ENCODE peak calls at places on chromosomes 2 and 18, in ten cellular contexts. Q is central memory CD8-positive, alpha-beta T cell; X is right cardiac atrium; Z is activated naive CD8-positive, alpha-beta T cell treated with anti-CD3 and anti-CD28 coated beads, Interleukin-2, amount 50 U/mL, for 24 hours; K is WTC11; Y is lower lobe of right lung; B is stimulated activated naive B cell treated with anti-CD40 and anti-IgM and Interleukin-4, amounts not matched to agents 10 μg/mL and 1 μg/mL and 100 μg/mL, for 72 hours; O is left lung; R is Panc1; A is left cardiac atrium. V is an unnamed sample.

GRCh38 chr2:28080911-28081310 is 190.4 kb downstream of the BABAM2 start:
- ATAC-seq in Q (no peak), X (no peak), Z (no peak), K (peak; percentile 57), Y (no peak), B (no peak), O (no peak), R (no peak), A (no peak), V (peak; percentile 28)

GRCh38 chr2:125581561-125581960 is 1074.4 kb upstream of the GYPC start:
- ATAC-seq in Q (no peak), X (no peak), Z (no peak), K (no peak), Y (no peak), B (no peak), O (no peak), R (no peak), A (no peak), V (no peak)

GRCh38 chr2:15048000-15048399 is 415.5 kb downstream of the LRATD1 start:
- ATAC-seq in Q (no peak), X (no peak), Z (no peak), K (peak; percentile 55), Y (no peak), B (no peak), O (no peak), R (no peak), A (no peak), V (no peak)

GRCh38 chr18:75005622-75006021 is 203.3 kb downstream of the PTGR3 start:
- ATAC-seq in Q (no peak), X (peak; percentile 60), Z (no peak), K (no peak), Y (no peak), B (no peak), O (peak; percentile 52), R (no peak), A (peak; percentile 55), V (no peak)

GRCh38 chr18:9742588-9743131 is 34.6 kb downstream of the RAB31 start:
- ATAC-seq in Q (no peak), X (peak; percentile 82), Z (no peak), K (no peak), Y (peak; percentile 49), B (no peak), O (peak; percentile 88), R (peak; percentile 54), A (peak; percentile 66), V (peak; percentile 61)

GRCh38 chr2:197869030-197869429 is 64.6 kb downstream of the PLCL1 start:
- ATAC-seq in Q (no peak), X (no peak), Z (no peak), K (no peak), Y (no peak), B (no peak), O (no peak), R (no peak), A (no peak), V (no peak)

GRCh38 chr2:154836622-154837021 is 138.1 kb downstream of the KCNJ3 start:
- ATAC-seq in Q (no peak), X (no peak), Z (no peak), K (no peak), Y (no peak), B (no peak), O (no peak), R (no peak), A (no peak), V (no peak)

GRCh38 chr2:64787698-64788097 is 134.0 kb upstream of the SERTAD2 start:
- ATAC-seq in Q (no peak), X (no peak), Z (no peak), K (peak; percentile 71), Y (no peak), B (no peak), O (peak; percentile 71), R (no peak), A (peak; percentile 22), V (no peak)

GRCh38 chr2:235859651-235860050 is 308.5 kb downstream of the GBX2 start:
- ATAC-seq in Q (no peak), X (peak; percentile 78), Z (no peak), K (no peak), Y (no peak), B (no peak), O (no peak), R (no peak), A (peak; percentile 80), V (no peak)

GRCh38 chr2:230627806-230628724 is 84.6 kb upstream of the CAB39 start:
- ATAC-seq in Q (no peak), X (peak; percentile 51), Z (no peak), K (no peak), Y (peak; percentile 91), B (no peak), O (peak; percentile 96), R (no peak), A (peak; percentile 22), V (no peak)

GRCh38 chr2:200416878-200417277 is 93.0 kb downstream of the KCTD18 start:
- ATAC-seq in Q (no peak), X (no peak), Z (no peak), K (no peak), Y (no peak), B (no peak), O (no peak), R (no peak), A (no peak), V (no peak)

GRCh38 chr2:216665717-216666116 is 29.6 kb downstream of the IGFBP5 start:
- ATAC-seq in Q (no peak), X (no peak), Z (no peak), K (peak; percentile 80), Y (no peak), B (no peak), O (peak; percentile 13), R (no peak), A (peak; percentile 7), V (peak; percentile 9)

GRCh38 chr2:223383315-223383714 is 218.8 kb downstream of the SCG2 start:
- ATAC-seq in Q (no peak), X (no peak), Z (no peak), K (no peak), Y (no peak), B (no peak), O (no peak), R (no peak), A (no peak), V (no peak)

GRCh38 chr2:86235196-86235980 is 36.1 kb downstream of the MRPL35 start:
- ATAC-seq in Q (no peak), X (peak; percentile 61), Z (no peak), K (no peak), Y (no peak), B (no peak), O (no peak), R (no peak), A (peak; percentile 55), V (no peak)

GRCh38 chr2:64854773-64855237 is 134.4 kb upstream of the SLC1A4 start:
- ATAC-seq in Q (no peak), X (peak; percentile 25), Z (peak; percentile 34), K (no peak), Y (peak; percentile 32), B (no peak), O (no peak), R (no peak), A (peak; percentile 35), V (peak; percentile 22)

GRCh38 chr2:42984081-42984480 is 191.7 kb upstream of the HAAO start:
- ATAC-seq in Q (no peak), X (peak; percentile 45), Z (no peak), K (no peak), Y (no peak), B (no peak), O (no peak), R (no peak), A (no peak), V (no peak)

GRCh38 chr2:189542145-189542882 is 38.3 kb downstream of the SLC40A1 start:
- ATAC-seq in Q (no peak), X (no peak), Z (no peak), K (no peak), Y (no peak), B (no peak), O (no peak), R (no peak), A (no peak), V (peak; percentile 23)

GRCh38 chr18:48590678-48591077 is 51.8 kb downstream of the CTIF start:
- ATAC-seq in Q (no peak), X (peak; percentile 55), Z (no peak), K (no peak), Y (no peak), B (no peak), O (peak; percentile 27), R (peak; percentile 45), A (peak; percentile 72), V (peak; percentile 45)

GRCh38 chr2:188628989-188629889 is 337.6 kb downstream of the GULP1 start:
- ATAC-seq in Q (no peak), X (peak; percentile 21), Z (no peak), K (peak; percentile 32), Y (no peak), B (no peak), O (no peak), R (no peak), A (peak; percentile 50), V (peak; percentile 27)

GRCh38 chr2:188944442-188944841 is 29.7 kb upstream of the COL3A1 start:
- ATAC-seq in Q (no peak), X (no peak), Z (no peak), K (no peak), Y (peak; percentile 34), B (no peak), O (no peak), R (no peak), A (no peak), V (no peak)

V was measured in gastroesophageal sphincter.